ENCODE peak calls at places on chromosomes 4 and X, in nine cellular contexts. B is SW 1271; R is substantia nigra; S is anterior cingulate cortex; T is NCI-H1417 treated with DMSO at 0.1 percent for 48 hours; A is left ventricle myocardium inferior; N is dermis microvascular lymphatic vessel endothelial cell; X is NCI-H2171; D is stimulated activated CD4-positive, alpha-beta T cell treated with anti-CD3 and anti-CD28 coated beads, Interleukin-1b, Interleukin-23, amount 100 ng/mL, for 1 hour. H is an unnamed sample.

GRCh38 chrX:131649741-131650140 is 105.9 kb downstream of the OR13H1 start:
- DNase-seq in D (no peak), R (no peak), X (no peak), T (no peak), B (no peak), A (no peak), S (no peak), N (no peak), H (no peak)

GRCh38 chrX:2714551-2714950 is 23.5 kb downstream of the CD99 start:
- DNase-seq in R (no peak), T (no peak), X (no peak), A (no peak), D (no peak), B (no peak), N (no peak), S (no peak), H (no peak)

GRCh38 chrX:43349363-43349762 is 306.7 kb upstream of the MAOA start:
- DNase-seq in S (no peak), A (no peak), D (no peak), N (peak), X (no peak), R (no peak), T (no peak), B (no peak), H (no peak)

GRCh38 chrX:98407526-98408049 is 1523.9 kb downstream of the RPA4 start:
- DNase-seq in R (no peak), B (no peak), N (no peak), D (no peak), X (no peak), S (no peak), T (no peak), A (no peak), H (no peak)

GRCh38 chr4:168831919-168832745 is 177.9 kb downstream of the CBR4 start:
- DNase-seq in S (peak), D (no peak), X (peak), R (peak), T (no peak), N (no peak), B (peak), A (peak), H (peak)

GRCh38 chrX:49884290-49884862 is 5.1 kb downstream of the USP27X start:
- DNase-seq in D (no peak), N (peak), B (no peak), X (no peak), A (peak), T (peak), S (peak), R (no peak), H (peak)

GRCh38 chrX:6959006-6959405 is 188.5 kb upstream of the STS start:
- DNase-seq in A (no peak), X (no peak), R (no peak), S (no peak), D (no peak), T (no peak), B (no peak), N (no peak), H (no peak)

GRCh38 chr4:15912961-15913630 is 25.4 kb downstream of the FGFBP1 start:
- DNase-seq in X (no peak), T (no peak), A (no peak), S (no peak), R (no peak), D (no peak), B (no peak), N (no peak), H (no peak)

H was measured in HFFc6.